ENCODE peak calls at places on chromosomes 5 and 9, in seven cellular contexts. L is pancreas; P is activated naive CD8-positive, alpha-beta T cell treated with anti-CD3 and anti-CD28 coated beads, Interleukin-2, amount 50 U/mL, for 24 hours; E is HCT116; V is lower lobe of right lung; T is RWPE2; B is activated T-helper 17 cell treated with anti-CD3 and anti-CD28 coated beads, Interleukin-2, amount 50 U/mL, for 72 hours. G is an unnamed sample.

GRCh38 chr9:95077053-95077765 is 240.3 kb downstream of the FANCC start:
- ATAC-seq in P (no peak), T (no peak), L (no peak), V (no peak), B (no peak), E (no peak), G (no peak)

GRCh38 chr9:14455243-14455642 is 141.3 kb upstream of the NFIB start:
- ATAC-seq in L (no peak), P (no peak), E (no peak), T (no peak), B (no peak), V (no peak), G (no peak)

GRCh38 chr5:151240891-151241290 is 12.1 kb upstream of the GM2A start:
- ATAC-seq in V (no peak), T (no peak), P (no peak), B (no peak), E (no peak), L (no peak), G (no peak)

GRCh38 chr5:23035555-23036090 is 182.5 kb upstream of the CDH12 start:
- ATAC-seq in V (no peak), E (no peak), P (no peak), L (no peak), B (no peak), T (no peak), G (no peak)

GRCh38 chr5:154801083-154801482 is 45.9 kb downstream of the LARP1 start:
- ATAC-seq in V (no peak), E (no peak), T (peak; percentile 37), B (peak; percentile 58), L (no peak), P (no peak), G (no peak)

GRCh38 chr5:142568271-142568995 is 117.5 kb downstream of the FGF1 start:
- ATAC-seq in B (no peak), T (no peak), P (no peak), V (peak; percentile 12), L (no peak), E (no peak), G (no peak)

GRCh38 chr5:31854181-31854624 is 215.3 kb downstream of the PDZD2 start:
- ATAC-seq in E (no peak), V (peak; percentile 67), B (no peak), P (peak; percentile 24), T (peak; percentile 73), L (peak; percentile 61), G (peak; percentile 41)

GRCh38 chr9:136354592-136355085 is 8.9 kb downstream of the DNLZ start:
- ATAC-seq in E (peak; percentile 59), B (no peak), T (peak; percentile 35), P (no peak), V (peak; percentile 13), L (peak; percentile 9), G (no peak)

GRCh38 chr9:79477955-79478751 is 93.6 kb upstream of the TLE4 start:
- ATAC-seq in L (peak; percentile 79), B (peak; percentile 59), P (peak; percentile 85), V (no peak), T (peak; percentile 90), E (no peak), G (peak; percentile 91)

GRCh38 chr5:44236040-44236439 is 153.2 kb downstream of the FGF10 start:
- ATAC-seq in P (no peak), V (no peak), E (no peak), T (no peak), B (no peak), L (no peak), G (no peak)

GRCh38 chr9:87336914-87337333 is 160.7 kb upstream of the DAPK1 start:
- ATAC-seq in P (no peak), L (peak; percentile 90), T (peak; percentile 76), E (peak; percentile 81), B (peak; percentile 47), V (peak; percentile 88), G (peak; percentile 58)

G was measured in esophagus mucosa.